ENCODE peak calls at places on chromosomes 4 and X, in four cellular contexts. S is mesothelial cell of epicardium, D is sciatic nerve, O is HFF-Myc. L is an unnamed sample.

GRCh38 chrX:131288738-131289511 is at the start of gene IGSF1:
- DNase-seq in D (no peak), O (no peak), S (peak), L (no peak)

GRCh38 chrX:8453619-8454018 is 11.0 kb upstream of the VCX3B start:
- DNase-seq in O (no peak), D (no peak), S (no peak), L (no peak)

GRCh38 chrX:150813922-150814321 is 84.5 kb downstream of the CD99L2 start:
- DNase-seq in D (no peak), O (no peak), S (no peak), L (no peak)

GRCh38 chr4:145805490-145805889 is 125.5 kb downstream of the C4orf51 start:
- DNase-seq in D (no peak), S (no peak), O (no peak), L (no peak)

GRCh38 chrX:12825801-12826200 is 34.6 kb downstream of the PRPS2 start:
- DNase-seq in O (no peak), D (no peak), S (no peak), L (no peak)

GRCh38 chr4:185512516-185512915 is 22.8 kb downstream of the PDLIM3 start:
- DNase-seq in O (no peak), D (no peak), S (no peak), L (no peak)

GRCh38 chr4:54094449-54094848 is 5.5 kb upstream of the GSX2 start:
- DNase-seq in O (no peak), S (no peak), D (no peak), L (no peak)

GRCh38 chrX:109596015-109596414 is 29.0 kb downstream of the KCNE5 start:
- DNase-seq in S (no peak), D (no peak), O (no peak), L (no peak)

GRCh38 chrX:10190367-10190766 is 33.6 kb downstream of the CLCN4 start:
- DNase-seq in D (no peak), O (peak), S (no peak), L (no peak)

GRCh38 chr4:182216005-182216404 is 27.2 kb upstream of the TENM3 start:
- DNase-seq in O (no peak), S (no peak), D (no peak), L (no peak)

GRCh38 chr4:145868637-145869409 is 69.8 kb downstream of the ZNF827 start:
- DNase-seq in D (no peak), O (no peak), S (no peak), L (no peak)

GRCh38 chr4:164169591-164169990 is 584.3 kb upstream of the SMIM31 start:
- DNase-seq in S (no peak), O (no peak), D (no peak), L (no peak)

GRCh38 chr4:41129128-41129754 is 85.1 kb downstream of the APBB2 start:
- DNase-seq in O (no peak), S (no peak), D (no peak), L (no peak)

GRCh38 chr4:185464184-185464583 is 7.3 kb downstream of the CCDC110 start:
- DNase-seq in S (no peak), D (no peak), O (no peak), L (no peak)